ENCODE peak calls at places on chromosome 21, in ten cellular contexts. One of them, this sample, is unnamed. For H3K9me3, the result is how much of the 10 kb centered on the place peaks cover.

GRCh38 chr21:35178812-35179211 is 129.7 kb upstream of the RUNX1 start:
- DNase-seq in heart right ventricle: no peak
- DNase-seq in CD8-positive, alpha-beta T cell: no peak
- DNase-seq in WERI-Rb-1: no peak
- DNase-seq in right lobe of liver: no peak
- DNase-seq in CD4-positive, alpha-beta T cell: no peak
- DNase-seq in prostate gland: no peak
- DNase-seq in left ventricle myocardium inferior: no peak
- DNase-seq in A549: no peak
- DNase-seq in RWPE2: no peak
- DNase-seq in this sample: no peak

GRCh38 chr21:44785620-44786344 is 15.8 kb downstream of the UBE2G2 start:
- DNase-seq in CD8-positive, alpha-beta T cell: no peak
- DNase-seq in CD4-positive, alpha-beta T cell: no peak
- DNase-seq in prostate gland: peak
- DNase-seq in heart right ventricle: no peak
- DNase-seq in WERI-Rb-1: no peak
- DNase-seq in RWPE2: no peak
- DNase-seq in A549: no peak
- DNase-seq in left ventricle myocardium inferior: no peak
- DNase-seq in right lobe of liver: no peak
- DNase-seq in this sample: no peak

GRCh38 chr21:39664586-39664985 is 51.8 kb downstream of the B3GALT5 start:
- DNase-seq in CD4-positive, alpha-beta T cell: no peak
- DNase-seq in CD8-positive, alpha-beta T cell: no peak
- DNase-seq in WERI-Rb-1: no peak
- DNase-seq in A549: no peak
- DNase-seq in RWPE2: no peak
- DNase-seq in prostate gland: no peak
- DNase-seq in left ventricle myocardium inferior: no peak
- DNase-seq in right lobe of liver: no peak
- DNase-seq in heart right ventricle: no peak
- DNase-seq in this sample: no peak

GRCh38 chr21:32954353-32954752 is 71.4 kb upstream of the OLIG2 start:
- DNase-seq in heart right ventricle: no peak
- DNase-seq in CD4-positive, alpha-beta T cell: no peak
- DNase-seq in WERI-Rb-1: no peak
- DNase-seq in left ventricle myocardium inferior: no peak
- DNase-seq in right lobe of liver: no peak
- DNase-seq in RWPE2: no peak
- DNase-seq in A549: no peak
- DNase-seq in CD8-positive, alpha-beta T cell: no peak
- DNase-seq in prostate gland: no peak
- DNase-seq in this sample: no peak

GRCh38 chr21:45258476-45258875 is 29.2 kb downstream of the POFUT2 start:
- DNase-seq in WERI-Rb-1: no peak
- DNase-seq in A549: no peak
- DNase-seq in heart right ventricle: no peak
- DNase-seq in RWPE2: peak
- DNase-seq in right lobe of liver: no peak
- DNase-seq in left ventricle myocardium inferior: no peak
- DNase-seq in CD8-positive, alpha-beta T cell: no peak
- DNase-seq in CD4-positive, alpha-beta T cell: no peak
- DNase-seq in prostate gland: no peak
- DNase-seq in this sample: peak

GRCh38 chr21:39282911-39283310 is 30.5 kb downstream of the BRWD1 start:
- DNase-seq in right lobe of liver: no peak
- DNase-seq in left ventricle myocardium inferior: no peak
- DNase-seq in CD4-positive, alpha-beta T cell: no peak
- DNase-seq in heart right ventricle: no peak
- DNase-seq in CD8-positive, alpha-beta T cell: no peak
- DNase-seq in RWPE2: no peak
- DNase-seq in prostate gland: no peak
- DNase-seq in WERI-Rb-1: no peak
- DNase-seq in A549: no peak
- DNase-seq in this sample: no peak

GRCh38 chr21:33300701-33301631 is 23.8 kb upstream of the IFNAR1 start:
- DNase-seq in right lobe of liver: no peak
- DNase-seq in CD8-positive, alpha-beta T cell: no peak
- DNase-seq in CD4-positive, alpha-beta T cell: no peak
- DNase-seq in A549: no peak
- DNase-seq in WERI-Rb-1: no peak
- DNase-seq in left ventricle myocardium inferior: no peak
- DNase-seq in prostate gland: peak
- DNase-seq in heart right ventricle: no peak
- DNase-seq in RWPE2: no peak
- DNase-seq in this sample: no peak

GRCh38 chr21:39610705-39611104 is 2.0 kb upstream of the B3GALT5 start:
- DNase-seq in right lobe of liver: no peak
- DNase-seq in A549: peak
- DNase-seq in CD4-positive, alpha-beta T cell: no peak
- DNase-seq in prostate gland: no peak
- DNase-seq in CD8-positive, alpha-beta T cell: no peak
- DNase-seq in left ventricle myocardium inferior: no peak
- DNase-seq in WERI-Rb-1: no peak
- DNase-seq in RWPE2: no peak
- DNase-seq in heart right ventricle: no peak
- DNase-seq in this sample: no peak

GRCh38 chr21:38976900-38977299 is 171.2 kb downstream of the ETS2 start:
- DNase-seq in right lobe of liver: no peak
- DNase-seq in A549: no peak
- DNase-seq in CD4-positive, alpha-beta T cell: no peak
- DNase-seq in left ventricle myocardium inferior: no peak
- DNase-seq in CD8-positive, alpha-beta T cell: no peak
- DNase-seq in WERI-Rb-1: no peak
- DNase-seq in prostate gland: no peak
- DNase-seq in heart right ventricle: no peak
- DNase-seq in RWPE2: no peak
- DNase-seq in this sample: no peak

GRCh38 chr21:9756677-9757076 is 764.7 kb upstream of the TPTE start:
- DNase-seq in CD8-positive, alpha-beta T cell: no peak
- DNase-seq in prostate gland: no peak
- DNase-seq in WERI-Rb-1: no peak
- DNase-seq in CD4-positive, alpha-beta T cell: no peak
- DNase-seq in RWPE2: no peak
- DNase-seq in A549: no peak
- DNase-seq in left ventricle myocardium inferior: no peak
- DNase-seq in heart right ventricle: no peak
- DNase-seq in right lobe of liver: no peak
- DNase-seq in this sample: no peak
- H3K9me3 ChIP-seq in CD8-positive, alpha-beta T cell: under half
- H3K9me3 ChIP-seq in prostate gland: under half
- H3K9me3 ChIP-seq in WERI-Rb-1: under half
- H3K9me3 ChIP-seq in CD4-positive, alpha-beta T cell: under half
- H3K9me3 ChIP-seq in RWPE2: under half
- H3K9me3 ChIP-seq in A549: under half
- H3K9me3 ChIP-seq in left ventricle myocardium inferior: under half
- H3K9me3 ChIP-seq in heart right ventricle: under half
- H3K9me3 ChIP-seq in right lobe of liver: under half
- H3K9me3 ChIP-seq in this sample: under half

GRCh38 chr21:26961704-26962103 is 5.2 kb downstream of the ADAMTS5 start:
- DNase-seq in A549: no peak
- DNase-seq in CD8-positive, alpha-beta T cell: no peak
- DNase-seq in CD4-positive, alpha-beta T cell: no peak
- DNase-seq in RWPE2: no peak
- DNase-seq in WERI-Rb-1: no peak
- DNase-seq in right lobe of liver: no peak
- DNase-seq in heart right ventricle: no peak
- DNase-seq in left ventricle myocardium inferior: no peak
- DNase-seq in prostate gland: no peak
- DNase-seq in this sample: no peak
- TF ChIP-seq CTCF in A549: no peak
- TF ChIP-seq CTCF in CD8-positive, alpha-beta T cell: no peak
- TF ChIP-seq CTCF in CD4-positive, alpha-beta T cell: no peak
- TF ChIP-seq CTCF in RWPE2: peak
- TF ChIP-seq CTCF in WERI-Rb-1: peak
- TF ChIP-seq CTCF in right lobe of liver: peak
- TF ChIP-seq CTCF in heart right ventricle: peak
- TF ChIP-seq CTCF in left ventricle myocardium inferior: peak
- TF ChIP-seq CTCF in prostate gland: no peak
- TF ChIP-seq CTCF in this sample: peak

GRCh38 chr21:40902299-40902698 is 55.3 kb upstream of the DSCAM start:
- DNase-seq in CD4-positive, alpha-beta T cell: no peak
- DNase-seq in A549: no peak
- DNase-seq in WERI-Rb-1: no peak
- DNase-seq in RWPE2: no peak
- DNase-seq in heart right ventricle: no peak
- DNase-seq in CD8-positive, alpha-beta T cell: no peak
- DNase-seq in prostate gland: peak
- DNase-seq in left ventricle myocardium inferior: no peak
- DNase-seq in right lobe of liver: no peak
- DNase-seq in this sample: no peak

GRCh38 chr21:40902993-40903392 is 56.0 kb upstream of the DSCAM start:
- DNase-seq in RWPE2: no peak
- DNase-seq in CD8-positive, alpha-beta T cell: no peak
- DNase-seq in heart right ventricle: no peak
- DNase-seq in WERI-Rb-1: no peak
- DNase-seq in A549: no peak
- DNase-seq in CD4-positive, alpha-beta T cell: no peak
- DNase-seq in right lobe of liver: no peak
- DNase-seq in prostate gland: no peak
- DNase-seq in left ventricle myocardium inferior: no peak
- DNase-seq in this sample: no peak

GRCh38 chr21:40905251-40905650 is 58.3 kb upstream of the DSCAM start:
- DNase-seq in right lobe of liver: no peak
- DNase-seq in CD4-positive, alpha-beta T cell: no peak
- DNase-seq in heart right ventricle: no peak
- DNase-seq in A549: no peak
- DNase-seq in RWPE2: no peak
- DNase-seq in CD8-positive, alpha-beta T cell: no peak
- DNase-seq in WERI-Rb-1: no peak
- DNase-seq in prostate gland: no peak
- DNase-seq in left ventricle myocardium inferior: no peak
- DNase-seq in this sample: no peak

DNA sequence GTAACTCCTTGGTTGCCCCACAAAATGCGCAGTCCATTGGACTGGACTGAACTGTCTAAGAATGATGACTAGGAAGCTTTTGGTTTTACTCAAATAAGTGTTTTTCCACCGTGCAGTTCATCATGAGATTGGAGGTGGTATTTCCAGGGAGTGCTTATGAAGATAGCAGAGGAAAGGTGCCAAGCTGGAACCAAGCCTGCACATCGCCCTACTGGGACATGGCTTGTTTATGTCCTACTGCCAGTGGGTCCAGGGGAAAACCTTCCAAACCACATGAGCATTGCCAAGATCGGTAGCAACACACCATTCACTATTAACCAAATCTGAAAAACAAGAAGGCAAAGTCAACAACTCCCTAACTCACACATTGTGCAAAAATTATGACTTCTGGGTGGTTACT is 54.7 kb upstream of the DSCAM start:
- DNase-seq in WERI-Rb-1: no peak
- DNase-seq in right lobe of liver: no peak
- DNase-seq in CD8-positive, alpha-beta T cell: no peak
- DNase-seq in heart right ventricle: peak
- DNase-seq in prostate gland: peak
- DNase-seq in RWPE2: no peak
- DNase-seq in A549: no peak
- DNase-seq in CD4-positive, alpha-beta T cell: no peak
- DNase-seq in left ventricle myocardium inferior: peak
- DNase-seq in this sample: no peak
- H3K9me3 ChIP-seq in WERI-Rb-1: under half
- H3K9me3 ChIP-seq in right lobe of liver: under half
- H3K9me3 ChIP-seq in CD8-positive, alpha-beta T cell: under half
- H3K9me3 ChIP-seq in heart right ventricle: under half
- H3K9me3 ChIP-seq in prostate gland: under half
- H3K9me3 ChIP-seq in RWPE2: under half
- H3K9me3 ChIP-seq in A549: under half
- H3K9me3 ChIP-seq in CD4-positive, alpha-beta T cell: under half
- H3K9me3 ChIP-seq in left ventricle myocardium inferior: under half
- H3K9me3 ChIP-seq in this sample: under half

GRCh38 chr21:31780944-31781343 is 49.0 kb upstream of the SCAF4 start:
- DNase-seq in WERI-Rb-1: no peak
- DNase-seq in right lobe of liver: no peak
- DNase-seq in heart right ventricle: no peak
- DNase-seq in CD4-positive, alpha-beta T cell: no peak
- DNase-seq in left ventricle myocardium inferior: no peak
- DNase-seq in A549: peak
- DNase-seq in prostate gland: no peak
- DNase-seq in RWPE2: no peak
- DNase-seq in CD8-positive, alpha-beta T cell: no peak
- DNase-seq in this sample: no peak
- TF ChIP-seq CTCF in WERI-Rb-1: peak
- TF ChIP-seq CTCF in right lobe of liver: peak
- TF ChIP-seq CTCF in heart right ventricle: no peak
- TF ChIP-seq CTCF in CD4-positive, alpha-beta T cell: no peak
- TF ChIP-seq CTCF in left ventricle myocardium inferior: no peak
- TF ChIP-seq CTCF in A549: peak
- TF ChIP-seq CTCF in prostate gland: peak
- TF ChIP-seq CTCF in RWPE2: peak
- TF ChIP-seq CTCF in CD8-positive, alpha-beta T cell: no peak
- TF ChIP-seq CTCF in this sample: no peak

DNA sequence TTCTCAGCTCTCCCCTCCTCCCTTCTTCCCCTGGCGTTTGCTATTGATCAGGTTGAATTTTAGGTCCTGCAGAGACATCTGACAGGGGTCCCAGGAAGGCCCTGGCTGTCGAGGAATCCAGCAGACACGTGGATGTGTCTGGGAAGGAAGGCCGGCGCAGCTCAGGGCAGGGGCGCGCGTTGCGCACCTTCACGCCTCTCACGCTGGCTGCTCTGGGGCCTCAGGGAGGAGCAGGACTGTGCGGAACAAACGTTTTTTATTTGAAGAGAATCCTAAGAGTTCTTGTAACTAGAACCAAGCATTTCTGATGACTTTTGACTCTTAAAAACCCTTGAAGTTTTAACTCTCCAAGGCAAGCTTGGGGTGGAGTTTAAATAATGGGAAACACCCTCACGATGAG is 54.2 kb downstream of the SLC37A1 start:
- DNase-seq in heart right ventricle: no peak
- DNase-seq in left ventricle myocardium inferior: no peak
- DNase-seq in WERI-Rb-1: no peak
- DNase-seq in CD8-positive, alpha-beta T cell: no peak
- DNase-seq in prostate gland: no peak
- DNase-seq in CD4-positive, alpha-beta T cell: no peak
- DNase-seq in A549: no peak
- DNase-seq in right lobe of liver: no peak
- DNase-seq in RWPE2: no peak
- DNase-seq in this sample: peak
- H3K9me3 ChIP-seq in heart right ventricle: under half
- H3K9me3 ChIP-seq in left ventricle myocardium inferior: under half
- H3K9me3 ChIP-seq in WERI-Rb-1: under half
- H3K9me3 ChIP-seq in CD8-positive, alpha-beta T cell: under half
- H3K9me3 ChIP-seq in prostate gland: under half
- H3K9me3 ChIP-seq in CD4-positive, alpha-beta T cell: under half
- H3K9me3 ChIP-seq in A549: under half
- H3K9me3 ChIP-seq in right lobe of liver: under half
- H3K9me3 ChIP-seq in RWPE2: under half
- H3K9me3 ChIP-seq in this sample: under half

GRCh38 chr21:28336299-28336698 is 656.4 kb downstream of the LTN1 start:
- DNase-seq in CD4-positive, alpha-beta T cell: no peak
- DNase-seq in RWPE2: no peak
- DNase-seq in prostate gland: peak
- DNase-seq in left ventricle myocardium inferior: no peak
- DNase-seq in A549: peak
- DNase-seq in right lobe of liver: no peak
- DNase-seq in CD8-positive, alpha-beta T cell: no peak
- DNase-seq in heart right ventricle: no peak
- DNase-seq in WERI-Rb-1: no peak
- DNase-seq in this sample: no peak
- TF ChIP-seq CTCF in CD4-positive, alpha-beta T cell: no peak
- TF ChIP-seq CTCF in RWPE2: peak
- TF ChIP-seq CTCF in prostate gland: peak
- TF ChIP-seq CTCF in left ventricle myocardium inferior: peak
- TF ChIP-seq CTCF in A549: no peak
- TF ChIP-seq CTCF in right lobe of liver: peak
- TF ChIP-seq CTCF in CD8-positive, alpha-beta T cell: no peak
- TF ChIP-seq CTCF in heart right ventricle: peak
- TF ChIP-seq CTCF in WERI-Rb-1: no peak
- TF ChIP-seq CTCF in this sample: peak

GRCh38 chr21:26659757-26660156 is 86.7 kb upstream of the CYYR1 start:
- DNase-seq in heart right ventricle: no peak
- DNase-seq in CD4-positive, alpha-beta T cell: no peak
- DNase-seq in prostate gland: no peak
- DNase-seq in A549: no peak
- DNase-seq in WERI-Rb-1: no peak
- DNase-seq in left ventricle myocardium inferior: no peak
- DNase-seq in CD8-positive, alpha-beta T cell: no peak
- DNase-seq in RWPE2: no peak
- DNase-seq in right lobe of liver: no peak
- DNase-seq in this sample: no peak
- H3K9me3 ChIP-seq in heart right ventricle: under half
- H3K9me3 ChIP-seq in CD4-positive, alpha-beta T cell: under half
- H3K9me3 ChIP-seq in prostate gland: under half
- H3K9me3 ChIP-seq in A549: under half
- H3K9me3 ChIP-seq in WERI-Rb-1: under half
- H3K9me3 ChIP-seq in left ventricle myocardium inferior: under half
- H3K9me3 ChIP-seq in CD8-positive, alpha-beta T cell: under half
- H3K9me3 ChIP-seq in RWPE2: under half
- H3K9me3 ChIP-seq in right lobe of liver: under half
- H3K9me3 ChIP-seq in this sample: under half

This sample was measured in lower lobe of right lung.